ENCODE peak calls at places on chromosomes 12 and 14, in nine cellular contexts. H is stomach, I is H1, D is sigmoid colon, G is tibial nerve, Q is ovary, K is K562, P is suprapubic skin, X is HepG2. M is an unnamed sample.

GRCh38 chr12:46678441-46678840 is 147.4 kb downstream of the SLC38A4 start:
- DNase-seq in H (no peak), I (no peak), D (no peak), G (no peak), Q (no peak), K (no peak), P (no peak), X (no peak), M (no peak)

GRCh38 chr12:13661005-13661887 is 320.2 kb downstream of the GRIN2B start:
- DNase-seq in H (peak; percentile 61), I (peak; percentile 63), D (peak; percentile 67), G (peak; percentile 64), Q (peak; percentile 25), K (peak; percentile 33), P (no peak), X (peak; percentile 17), M (peak; percentile 54)

GRCh38 chr12:13546231-13546630 is 349.7 kb downstream of the EMP1 start:
- DNase-seq in H (no peak), I (no peak), D (no peak), G (no peak), Q (no peak), K (no peak), P (no peak), X (no peak), M (no peak)

GRCh38 chr14:54676822-54677708 is 110.1 kb downstream of the SAMD4A start:
- DNase-seq in H (no peak), I (no peak), D (no peak), G (peak; percentile 42), Q (peak; percentile 52), K (no peak), P (no peak), X (no peak), M (no peak)

GRCh38 chr14:78690836-78691235 is 520.7 kb downstream of the NRXN3 start:
- DNase-seq in H (no peak), I (no peak), D (no peak), G (no peak), Q (no peak), K (no peak), P (no peak), X (no peak), M (no peak)

GRCh38 chr14:60922050-60922449 is 58.8 kb downstream of the TRMT5 start:
- DNase-seq in H (no peak), I (no peak), D (no peak), G (no peak), Q (no peak), K (no peak), P (no peak), X (no peak), M (no peak)

GRCh38 chr12:4119157-4119761 is 154.3 kb upstream of the CCND2 start:
- DNase-seq in H (no peak), I (peak; percentile 22), D (no peak), G (no peak), Q (no peak), K (no peak), P (no peak), X (no peak), M (peak; percentile 27)

GRCh38 chr12:5587701-5588100 is 155.8 kb downstream of the NTF3 start:
- DNase-seq in H (no peak), I (no peak), D (no peak), G (no peak), Q (no peak), K (no peak), P (no peak), X (no peak), M (no peak)

GRCh38 chr14:34204774-34205173 is 253.9 kb upstream of the EGLN3 start:
- DNase-seq in H (no peak), I (no peak), D (no peak), G (no peak), Q (no peak), K (no peak), P (no peak), X (no peak), M (no peak)

GRCh38 chr14:59274991-59275391 is 86.5 kb downstream of the DAAM1 start:
- DNase-seq in H (no peak), I (no peak), D (no peak), G (no peak), Q (no peak), K (no peak), P (no peak), X (no peak), M (no peak)

GRCh38 chr14:104688755-104689619 is at the start of gene INF2:
- DNase-seq in H (peak; percentile 72), I (peak; percentile 84), D (no peak), G (no peak), Q (peak; percentile 66), K (peak; percentile 72), P (no peak), X (peak; percentile 62), M (peak; percentile 80)

GRCh38 chr14:76117789-76118188 is 33.9 kb upstream of the GPATCH2L start:
- DNase-seq in H (no peak), I (no peak), D (no peak), G (no peak), Q (no peak), K (no peak), P (no peak), X (no peak), M (no peak)

GRCh38 chr12:53200458-53201169 is 6.4 kb downstream of the ITGB7 start:
- DNase-seq in H (no peak), I (no peak), D (peak; percentile 41), G (no peak), Q (no peak), K (peak; percentile 50), P (no peak), X (no peak), M (no peak)

GRCh38 chr14:68219407-68219806 is 399.8 kb downstream of the RAD51B start:
- DNase-seq in H (no peak), I (no peak), D (no peak), G (no peak), Q (no peak), K (no peak), P (no peak), X (no peak), M (no peak)

GRCh38 chr14:102926104-102926503 is 3.6 kb downstream of the AMN start:
- DNase-seq in H (no peak), I (no peak), D (no peak), G (no peak), Q (no peak), K (no peak), P (no peak), X (no peak), M (no peak)

GRCh38 chr12:95608252-95609033 is 57.2 kb upstream of the USP44 start:
- DNase-seq in H (peak; percentile 85), I (no peak), D (no peak), G (peak; percentile 68), Q (peak; percentile 78), K (no peak), P (peak; percentile 76), X (peak; percentile 28), M (no peak)

GRCh38 chr12:106108187-106108816 is 30.5 kb downstream of the NUAK1 start:
- DNase-seq in H (no peak), I (no peak), D (peak; percentile 4), G (no peak), Q (no peak), K (no peak), P (no peak), X (no peak), M (peak; percentile 68)

GRCh38 chr14:98606041-98606640 is 665.9 kb downstream of the BCL11B start:
- DNase-seq in H (no peak), I (no peak), D (no peak), G (no peak), Q (no peak), K (no peak), P (no peak), X (no peak), M (no peak)
- TF ChIP-seq POLR2A in H (no peak), I (no peak), D (no peak), G (no peak), Q (no peak), K (no peak), P (no peak), X (no peak), M (no peak)

GRCh38 chr12:114443607-114444421 is 37.9 kb upstream of the TBX5 start:
- DNase-seq in H (no peak), I (peak; percentile 64), D (no peak), G (no peak), Q (no peak), K (no peak), P (no peak), X (no peak), M (no peak)
- H3K27me3 ChIP-seq in H (peaks cover 41% of the 10 kb centered on the region), I (peaks cover 100% of the 10 kb centered on the region), D (peaks cover 91% of the 10 kb centered on the region), G (no peaks in the 10 kb centered on the region), Q (no peaks in the 10 kb centered on the region), K (peaks cover 34% of the 10 kb centered on the region), P (peaks cover 99% of the 10 kb centered on the region), X (peaks cover 9% of the 10 kb centered on the region), M (peaks cover 100% of the 10 kb centered on the region)

DNA sequence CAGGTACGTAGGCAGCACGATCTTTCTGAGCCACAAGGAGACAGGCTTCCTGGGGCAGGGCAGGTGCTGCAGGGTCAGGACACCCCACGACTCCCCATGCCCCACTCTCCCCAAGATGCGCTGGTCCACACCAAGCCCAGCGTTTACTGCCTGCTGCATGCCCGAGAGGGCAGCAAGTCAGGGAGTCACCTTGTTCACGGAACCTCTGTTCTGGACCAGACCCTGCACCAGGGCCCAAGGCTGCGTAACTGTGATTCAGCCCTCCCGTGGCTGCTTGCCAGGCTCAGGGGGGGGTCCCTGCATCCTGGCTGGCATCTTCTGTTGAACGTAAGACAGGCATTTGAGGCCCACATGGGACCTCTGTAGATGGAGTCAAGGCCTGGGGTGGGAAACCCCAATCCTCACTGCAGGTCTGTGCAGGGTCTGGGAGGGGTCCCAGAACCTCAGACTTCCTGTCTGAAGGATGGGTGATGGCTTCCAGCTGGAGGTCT is 228.6 kb upstream of the RTL1 start:
- DNase-seq in H (peak; percentile 22), I (peak; percentile 38), D (no peak), G (peak; percentile 1), Q (no peak), K (no peak), P (peak; percentile 38), X (no peak), M (no peak)
- TF ChIP-seq EP300 in H (no peak), I (no peak), D (no peak), G (no peak), Q (no peak), K (no peak), P (no peak), X (no peak), M (no peak)

DNA sequence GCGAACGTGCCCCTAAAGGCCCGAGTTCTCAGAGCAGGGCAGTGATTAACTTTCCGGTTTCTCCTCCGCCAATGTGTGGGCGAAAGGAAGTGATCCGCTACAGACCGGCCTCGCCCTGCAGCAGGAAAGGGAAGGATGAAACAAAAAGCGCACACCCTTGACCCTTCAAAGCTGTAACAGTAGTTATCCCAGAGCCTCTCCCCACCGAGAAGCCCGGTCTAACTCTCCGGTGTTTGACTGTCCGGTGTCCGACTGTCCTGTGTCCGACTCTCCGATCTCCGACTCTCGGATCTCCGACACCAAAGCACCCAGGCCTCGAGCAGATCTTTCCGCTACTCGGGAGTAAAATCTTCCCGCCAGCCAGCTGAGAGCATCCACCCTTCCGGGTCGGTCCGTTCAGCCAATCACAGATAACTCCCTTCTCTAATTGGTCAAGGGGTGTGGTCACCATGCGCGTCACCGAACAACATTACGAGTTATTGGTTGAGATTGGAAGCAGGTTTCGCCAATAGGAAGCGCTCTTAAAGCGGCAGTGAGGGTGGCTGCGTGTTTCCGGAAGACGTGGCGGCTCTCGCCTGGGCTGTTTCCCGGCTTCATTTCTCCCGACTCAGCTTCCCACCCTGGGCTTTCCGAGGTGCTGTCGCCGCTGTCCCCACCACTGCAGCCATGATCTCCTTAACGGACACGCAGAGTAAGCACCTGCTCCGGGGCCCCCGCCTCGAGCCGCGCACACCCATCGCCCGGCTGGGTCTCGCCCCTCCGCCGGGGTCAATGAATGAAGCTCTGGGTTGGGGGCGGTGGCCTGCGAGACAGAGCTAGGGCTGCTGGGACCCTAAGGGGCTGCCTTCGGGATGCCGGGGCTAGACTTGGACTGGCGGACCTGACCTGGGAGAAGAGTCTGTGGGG is at the start of the genes GOLT1B and RECQL:
- DNase-seq in H (peak; percentile 93), I (peak; percentile 87), D (peak; percentile 98), G (peak; percentile 96), Q (peak; percentile 94), K (peak; percentile 94), P (peak; percentile 96), X (peak; percentile 98), M (peak; percentile 95)
- TF ChIP-seq POLR2A in H (peak; percentile 9), I (peak; percentile 83), D (no peak), G (no peak), Q (peak; percentile 46), K (peak; percentile 79), P (peak; percentile 49), X (peak; percentile 92), M (peak; percentile 67)